ENCODE peak calls at places on chromosomes 1 and 21, in four cellular contexts. M is C1 segment of cervical spinal cord; S is fibroblast of lung; A is activated CD4-positive, alpha-beta T cell treated with anti-CD3 and anti-CD28 coated beads, Interleukin-2, amount 10 ng/mL, durations not matched to agents 7 days and 5 days. G is an unnamed sample.

GRCh38 chr1:41882068-41882477 is 36.6 kb downstream of the HIVEP3 start:
- DNase-seq in M (no peak), S (no peak), A (no peak), G (no peak)

GRCh38 chr1:12525311-12526181 is 92.5 kb downstream of the DHRS3 start:
- DNase-seq in M (no peak), S (no peak), A (no peak), G (peak; percentile 64)

GRCh38 chr1:29113407-29114117 is 10.1 kb downstream of the TMEM200B start:
- DNase-seq in M (no peak), S (no peak), A (no peak), G (no peak)

GRCh38 chr21:23963454-23963853 is 1643.8 kb downstream of the MRPL39 start:
- DNase-seq in M (no peak), S (peak; percentile 20), A (no peak), G (no peak)

GRCh38 chr1:6220236-6220635 is 14.3 kb downstream of the RNF207 start:
- DNase-seq in M (no peak), S (no peak), A (no peak), G (no peak)

GRCh38 chr1:53015508-53015860 is 46.5 kb upstream of the PODN start:
- DNase-seq in M (peak; percentile 2), S (no peak), A (no peak), G (no peak)

GRCh38 chr1:25797939-25798338 is 2.1 kb upstream of the SELENON start:
- DNase-seq in M (no peak), S (no peak), A (peak; percentile 24), G (no peak)

GRCh38 chr1:8239039-8239305 is 78.9 kb upstream of the SLC45A1 start:
- DNase-seq in M (no peak), S (peak; percentile 63), A (no peak), G (peak; percentile 50)

GRCh38 chr1:115469703-115470476 is 131.8 kb upstream of the NGF start:
- DNase-seq in M (no peak), S (peak; percentile 80), A (peak; percentile 17), G (no peak)

GRCh38 chr21:17819878-17820232 is 699 bp upstream of the C21orf91 start:
- DNase-seq in M (no peak), S (no peak), A (no peak), G (no peak)

GRCh38 chr1:159008744-159009188 is 941 bp upstream of the IFI16 start:
- DNase-seq in M (no peak), S (no peak), A (peak; percentile 80), G (no peak)

GRCh38 chr1:27346357-27346756 is 4.5 kb downstream of the SYTL1 start:
- DNase-seq in M (no peak), S (no peak), A (no peak), G (no peak)

GRCh38 chr1:26029864-26030481 is 8.4 kb downstream of the EXTL1 start:
- DNase-seq in M (no peak), S (no peak), A (no peak), G (no peak)

GRCh38 chr21:44726803-44727202 is 15.4 kb upstream of the TSPEAR start:
- DNase-seq in M (no peak), S (no peak), A (no peak), G (no peak)

GRCh38 chr21:45291613-45292398 is 4.1 kb upstream of the POFUT2 start:
- DNase-seq in M (no peak), S (no peak), A (no peak), G (no peak)

GRCh38 chr1:27574871-27575831 is 28.8 kb downstream of the AHDC1 start:
- DNase-seq in M (no peak), S (peak; percentile 89), A (no peak), G (no peak)

GRCh38 chr1:32255072-32256071 is 4.3 kb downstream of the LCK start:
- DNase-seq in M (no peak), S (no peak), A (peak; percentile 54), G (no peak)

GRCh38 chr1:223358826-223359225 is 5.2 kb downstream of the SUSD4 start:
- DNase-seq in M (no peak), S (peak; percentile 47), A (no peak), G (no peak)

GRCh38 chr1:190908691-190909090 is 431.0 kb upstream of the BRINP3 start:
- DNase-seq in M (no peak), S (peak; percentile 52), A (no peak), G (no peak)

GRCh38 chr1:88595355-88595754 is 88.7 kb upstream of the PKN2 start:
- DNase-seq in M (no peak), S (peak; percentile 29), A (peak; percentile 12), G (no peak)

GRCh38 chr1:110102081-110102480 is 10.2 kb upstream of the UBL4B start:
- DNase-seq in M (no peak), S (no peak), A (no peak), G (no peak)

GRCh38 chr1:22959545-22960360 is 12.9 kb downstream of the LACTBL1 start:
- DNase-seq in M (no peak), S (no peak), A (no peak), G (no peak)

GRCh38 chr1:171792656-171793055 is 11.2 kb downstream of the METTL13 start:
- DNase-seq in M (no peak), S (no peak), A (no peak), G (no peak)

GRCh38 chr1:97832490-97832889 is 88.3 kb downstream of the DPYD start:
- DNase-seq in M (no peak), S (peak; percentile 43), A (no peak), G (no peak)

GRCh38 chr1:201336711-201337450 is 40.6 kb downstream of the TNNT2 start:
- DNase-seq in M (no peak), S (no peak), A (no peak), G (no peak)

GRCh38 chr1:118136511-118136937 is 48.5 kb downstream of the SPAG17 start:
- DNase-seq in M (no peak), S (peak; percentile 88), A (peak; percentile 14), G (no peak)

GRCh38 chr1:59354754-59355337 is 58.0 kb downstream of the FGGY start:
- DNase-seq in M (no peak), S (no peak), A (no peak), G (peak; percentile 21)

GRCh38 chr1:67850151-67850551 is 16.9 kb upstream of the GNG12 start:
- DNase-seq in M (no peak), S (peak; percentile 63), A (peak; percentile 10), G (peak; percentile 23)

GRCh38 chr1:93814795-93815737 is 63.9 kb downstream of the DNTTIP2 start:
- DNase-seq in M (no peak), S (peak; percentile 81), A (no peak), G (no peak)

GRCh38 chr1:22932803-22933470 is 39.7 kb downstream of the LACTBL1 start:
- DNase-seq in M (no peak), S (no peak), A (no peak), G (no peak)

GRCh38 chr1:203658274-203658673 is 31.6 kb downstream of the ATP2B4 start:
- DNase-seq in M (no peak), S (no peak), A (no peak), G (no peak)

GRCh38 chr21:46096997-46097825 is 701 bp upstream of the COL6A2 start:
- DNase-seq in M (no peak), S (no peak), A (peak; percentile 4), G (no peak)

GRCh38 chr1:49765034-49765433 is 258.7 kb downstream of the AGBL4 start:
- DNase-seq in M (no peak), S (no peak), A (no peak), G (no peak)

GRCh38 chr1:6447818-6448748 is 17.9 kb downstream of the TNFRSF25 start:
- DNase-seq in M (no peak), S (no peak), A (no peak), G (no peak)

GRCh38 chr1:245895455-245895959 is 611.6 kb downstream of the SMYD3 start:
- DNase-seq in M (no peak), S (no peak), A (no peak), G (no peak)

GRCh38 chr21:34351786-34352241 is 12.0 kb upstream of the KCNE2 start:
- DNase-seq in M (peak; percentile 17), S (peak; percentile 13), A (peak; percentile 23), G (peak; percentile 46)

GRCh38 chr1:31793586-31794285 is 22.1 kb downstream of the SPOCD1 start:
- DNase-seq in M (no peak), S (no peak), A (no peak), G (no peak)

GRCh38 chr1:248926401-248927182 is 20.6 kb downstream of the PGBD2 start:
- DNase-seq in M (no peak), S (peak; percentile 76), A (no peak), G (no peak)

GRCh38 chr1:229217716-229218115 is 53.2 kb upstream of the RAB4A start:
- DNase-seq in M (no peak), S (no peak), A (no peak), G (no peak)

G was measured in tibial nerve.